ENCODE peak calls at places on chromosomes 7 and 10, in six cellular contexts. R is WERI-Rb-1; Q is activated CD4-positive, alpha-beta memory T cell treated with anti-CD3 and anti-CD28 coated beads, Interleukin-2, amount 10 ng/mL, durations not matched to agents 7 days and 5 days; X is cardiac septum; V is GM23248; W is activated CD8-positive, alpha-beta memory T cell treated with anti-CD3 and anti-CD28 coated beads, Interleukin-2, amount 50 U/mL, for 48 hours. E is an unnamed sample.
A peak's percentile ranks its signal among the peaks of the same experiment; 100 is the strongest.

GRCh38 chr7:111012799-111013675 is 77.9 kb upstream of the LRRN3 start:
- DNase-seq in Q (peak; percentile 61), W (no peak), V (no peak), R (no peak), X (no peak), E (no peak)

GRCh38 chr7:16638282-16639265 is 7.0 kb downstream of the ANKMY2 start:
- DNase-seq in R (no peak), Q (no peak), V (no peak), W (no peak), X (no peak), E (no peak)

GRCh38 chr7:33287738-33288137 is 158.4 kb downstream of the BBS9 start:
- DNase-seq in Q (no peak), X (no peak), R (peak; percentile 15), W (no peak), V (no peak), E (no peak)

GRCh38 chr10:24465899-24466615 is 257.1 kb downstream of the KIAA1217 start:
- DNase-seq in V (peak; percentile 96), W (peak; percentile 56), Q (peak; percentile 76), X (no peak), R (no peak), E (no peak)

GRCh38 chr10:86755740-86756510 is 494 bp upstream of the BMPR1A start:
- DNase-seq in R (peak; percentile 86), Q (peak; percentile 89), X (peak; percentile 93), W (peak; percentile 93), V (peak; percentile 97), E (peak; percentile 92)

GRCh38 chr10:17665742-17666141 is 21.8 kb downstream of the STAM start:
- DNase-seq in R (no peak), V (peak; percentile 94), X (no peak), Q (no peak), W (no peak), E (no peak)

GRCh38 chr10:132850896-132851295 is 64.9 kb upstream of the NKX6-2 start:
- DNase-seq in Q (no peak), W (peak; percentile 28), R (no peak), X (peak; percentile 57), V (no peak), E (no peak)

GRCh38 chr7:147535619-147536200 is 1054.9 kb upstream of the C7orf33 start:
- DNase-seq in X (no peak), V (peak; percentile 36), W (no peak), Q (no peak), R (no peak), E (no peak)

GRCh38 chr10:78777466-78778256 is 291.1 kb upstream of the ZMIZ1 start:
- DNase-seq in V (peak; percentile 65), Q (no peak), X (peak; percentile 79), W (no peak), R (no peak), E (peak; percentile 68)

GRCh38 chr7:30879139-30880089 is 32.2 kb upstream of the AQP1 start:
- DNase-seq in W (no peak), R (no peak), Q (no peak), X (no peak), V (no peak), E (no peak)

GRCh38 chr10:89690027-89690426 is 11.4 kb upstream of the KIF20B start:
- DNase-seq in W (no peak), X (no peak), Q (no peak), R (no peak), V (no peak), E (no peak)

GRCh38 chr10:12048547-12048946 is 5.9 kb upstream of the UPF2 start:
- DNase-seq in V (no peak), X (no peak), Q (no peak), R (no peak), W (no peak), E (no peak)

GRCh38 chr7:120273476-120273975 is 551 bp downstream of the KCND2 start:
- DNase-seq in W (no peak), R (peak; percentile 61), Q (no peak), V (peak; percentile 45), X (peak; percentile 74), E (peak; percentile 61)

GRCh38 chr10:42969909-42970308 is 107.0 kb upstream of the RET start:
- DNase-seq in W (no peak), Q (no peak), R (no peak), X (peak; percentile 60), V (no peak), E (no peak)

GRCh38 chr7:69847921-69848612 is 249.8 kb downstream of the AUTS2 start:
- DNase-seq in X (no peak), W (no peak), V (no peak), Q (no peak), R (no peak), E (no peak)

GRCh38 chr10:123970207-123970926 is 78.8 kb upstream of the CPXM2 start:
- DNase-seq in X (no peak), W (no peak), R (peak; percentile 14), Q (no peak), V (peak; percentile 20), E (no peak)

GRCh38 chr10:113219446-113219845 is 269.4 kb downstream of the TCF7L2 start:
- DNase-seq in R (no peak), V (no peak), Q (no peak), W (no peak), X (no peak), E (no peak)

GRCh38 chr10:75929630-75930161 is 498.3 kb downstream of the LRMDA start:
- DNase-seq in W (no peak), V (no peak), Q (no peak), R (no peak), X (no peak), E (no peak)

GRCh38 chr10:131113892-131114291 is 197.6 kb downstream of the TCERG1L start:
- DNase-seq in V (no peak), Q (no peak), X (no peak), R (no peak), W (no peak), E (no peak)

GRCh38 chr10:74208081-74208480 is 57.1 kb downstream of the ADK start:
- DNase-seq in R (no peak), V (no peak), W (no peak), Q (no peak), X (no peak), E (no peak)

GRCh38 chr10:130756651-130757050 is 554.9 kb downstream of the TCERG1L start:
- DNase-seq in Q (no peak), R (no peak), X (peak; percentile 55), W (no peak), V (no peak), E (no peak)

GRCh38 chr7:68250143-68250542 is 1253.5 kb downstream of the TYW1 start:
- DNase-seq in W (no peak), Q (no peak), X (no peak), V (no peak), R (no peak), E (peak; percentile 11)

GRCh38 chr10:61877882-61878281 is 23.6 kb upstream of the ARID5B start:
- DNase-seq in V (no peak), X (no peak), Q (no peak), W (no peak), R (no peak), E (no peak)

GRCh38 chr10:106815427-106816043 is 349.0 kb downstream of the SORCS1 start:
- DNase-seq in R (no peak), Q (no peak), V (no peak), X (no peak), W (no peak), E (no peak)

GRCh38 chr10:44853148-44853734 is 57.9 kb upstream of the TMEM72 start:
- DNase-seq in W (no peak), Q (no peak), V (peak; percentile 70), R (no peak), X (no peak), E (no peak)

GRCh38 chr10:52679117-52679516 is 93.5 kb downstream of the MBL2 start:
- DNase-seq in W (no peak), Q (no peak), V (no peak), X (no peak), R (no peak), E (no peak)

GRCh38 chr7:27071622-27072390 is 24.0 kb downstream of the HOXA1 start:
- DNase-seq in R (no peak), X (no peak), W (no peak), V (no peak), Q (no peak), E (peak; percentile 29)

GRCh38 chr7:144546795-144547194 is 143.3 kb upstream of the NOBOX start:
- DNase-seq in V (no peak), R (no peak), W (no peak), Q (no peak), X (no peak), E (no peak)

GRCh38 chr7:155879592-155879991 is 67.3 kb upstream of the SHH start:
- DNase-seq in W (peak; percentile 42), R (no peak), X (peak; percentile 63), Q (no peak), V (no peak), E (no peak)

GRCh38 chr7:127776776-127777390 is 124.9 kb downstream of the SND1 start:
- DNase-seq in R (no peak), Q (no peak), V (peak; percentile 90), X (no peak), W (no peak), E (no peak)

GRCh38 chr7:5755704-5756131 is 25.7 kb downstream of the RNF216 start:
- DNase-seq in X (no peak), W (no peak), R (peak; percentile 16), V (peak; percentile 90), Q (no peak), E (no peak)